ENCODE peak calls at places on chromosomes 16 and 17, in eight cellular contexts. One of them, this sample, is unnamed.

GRCh38 chr17:51913491-51913890 is 245.0 kb downstream of the CA10 start:
- DNase-seq in A549: no peak
- DNase-seq in H7: no peak
- DNase-seq in HFFc6: no peak
- DNase-seq in NCI-H2081: no peak
- DNase-seq in naive thymus-derived CD8-positive, alpha-beta T cell: no peak
- DNase-seq in NCI-H1105: no peak
- DNase-seq in pulmonary artery endothelial cell: no peak
- DNase-seq in this sample: no peak

GRCh38 chr17:48542956-48543853 is 1.7 kb downstream of the HOXB2 start:
- DNase-seq in HFFc6: no peak
- DNase-seq in A549: peak
- DNase-seq in naive thymus-derived CD8-positive, alpha-beta T cell: peak
- DNase-seq in H7: peak
- DNase-seq in NCI-H1105: no peak
- DNase-seq in NCI-H2081: no peak
- DNase-seq in pulmonary artery endothelial cell: no peak
- DNase-seq in this sample: peak

GRCh38 chr17:35731932-35732805 is 730 bp downstream of the RASL10B start:
- DNase-seq in naive thymus-derived CD8-positive, alpha-beta T cell: peak
- DNase-seq in pulmonary artery endothelial cell: no peak
- DNase-seq in NCI-H1105: no peak
- DNase-seq in H7: peak
- DNase-seq in HFFc6: no peak
- DNase-seq in NCI-H2081: no peak
- DNase-seq in A549: no peak
- DNase-seq in this sample: peak

GRCh38 chr16:57115504-57116182 is 23.3 kb downstream of the CPNE2 start:
- DNase-seq in A549: no peak
- DNase-seq in naive thymus-derived CD8-positive, alpha-beta T cell: no peak
- DNase-seq in HFFc6: no peak
- DNase-seq in NCI-H2081: peak
- DNase-seq in NCI-H1105: peak
- DNase-seq in H7: peak
- DNase-seq in pulmonary artery endothelial cell: no peak
- DNase-seq in this sample: no peak

GRCh38 chr17:81419333-81419885 is 24.2 kb downstream of the BAHCC1 start:
- DNase-seq in NCI-H2081: peak
- DNase-seq in pulmonary artery endothelial cell: no peak
- DNase-seq in naive thymus-derived CD8-positive, alpha-beta T cell: no peak
- DNase-seq in NCI-H1105: peak
- DNase-seq in H7: peak
- DNase-seq in A549: peak
- DNase-seq in HFFc6: peak
- DNase-seq in this sample: no peak

GRCh38 chr17:41966453-41967140 is at the start of gene CNP:
- DNase-seq in naive thymus-derived CD8-positive, alpha-beta T cell: peak
- DNase-seq in NCI-H1105: peak
- DNase-seq in HFFc6: peak
- DNase-seq in NCI-H2081: peak
- DNase-seq in pulmonary artery endothelial cell: peak
- DNase-seq in A549: peak
- DNase-seq in H7: peak
- DNase-seq in this sample: peak

GRCh38 chr16:67150833-67151396 is at the start of gene B3GNT9:
- DNase-seq in NCI-H2081: peak
- DNase-seq in HFFc6: peak
- DNase-seq in naive thymus-derived CD8-positive, alpha-beta T cell: no peak
- DNase-seq in H7: peak
- DNase-seq in pulmonary artery endothelial cell: no peak
- DNase-seq in NCI-H1105: peak
- DNase-seq in A549: peak
- DNase-seq in this sample: peak

GRCh38 chr17:54899721-54900456 is 763 bp upstream of the TOM1L1 start:
- DNase-seq in NCI-H2081: peak
- DNase-seq in naive thymus-derived CD8-positive, alpha-beta T cell: no peak
- DNase-seq in HFFc6: no peak
- DNase-seq in pulmonary artery endothelial cell: no peak
- DNase-seq in H7: peak
- DNase-seq in NCI-H1105: peak
- DNase-seq in A549: no peak
- DNase-seq in this sample: peak

GRCh38 chr17:48541574-48542113 is 3.3 kb downstream of the HOXB2 start:
- DNase-seq in A549: no peak
- DNase-seq in H7: peak
- DNase-seq in naive thymus-derived CD8-positive, alpha-beta T cell: peak
- DNase-seq in HFFc6: no peak
- DNase-seq in NCI-H2081: no peak
- DNase-seq in NCI-H1105: peak
- DNase-seq in pulmonary artery endothelial cell: no peak
- DNase-seq in this sample: peak